ENCODE peak calls at places on chromosomes 4 and X, in six cellular contexts. D, V, P, U, O and C are unnamed samples.

GRCh38 chr4:165331316-165331715 is 3.8 kb downstream of the MSMO1 start:
- DNase-seq in D (no peak), P (no peak), U (no peak), V (no peak), O (no peak), C (no peak)

GRCh38 chrX:97616883-97617510 is 733.3 kb downstream of the RPA4 start:
- DNase-seq in D (peak; percentile 10), P (no peak), V (no peak), O (no peak), U (no peak), C (no peak)

GRCh38 chrX:132470830-132471229 is 18.0 kb downstream of the MBNL3 start:
- DNase-seq in U (no peak), P (no peak), D (no peak), V (no peak), O (no peak), C (no peak)

GRCh38 chr4:143700060-143700419 is 435 bp downstream of the FREM3 start:
- DNase-seq in O (no peak), D (no peak), V (no peak), U (peak; percentile 67), P (no peak), C (no peak)

GRCh38 chr4:74038161-74039064 is at the start of gene CXCL3:
- DNase-seq in O (no peak), D (no peak), P (peak; percentile 8), V (peak; percentile 39), U (peak; percentile 86), C (peak; percentile 47)

GRCh38 chr4:37717575-37717974 is 31.4 kb upstream of the RELL1 start:
- DNase-seq in P (no peak), D (peak; percentile 38), U (no peak), O (no peak), V (no peak), C (no peak)

GRCh38 chr4:744212-744841 is 38.7 kb downstream of the PCGF3 start:
- DNase-seq in U (no peak), O (no peak), V (no peak), P (no peak), D (no peak), C (no peak)

GRCh38 chr4:1053080-1053661 is 41.7 kb downstream of the FGFRL1 start:
- DNase-seq in D (peak; percentile 83), U (peak; percentile 77), O (no peak), V (no peak), P (no peak), C (no peak)

GRCh38 chr4:113090954-113091353 is 41.5 kb downstream of the ANK2 start:
- DNase-seq in V (no peak), D (no peak), U (no peak), P (no peak), O (no peak), C (no peak)

GRCh38 chrX:104565791-104566687 is at the start of gene IL1RAPL2:
- DNase-seq in D (no peak), U (no peak), P (no peak), O (no peak), V (no peak), C (no peak)

GRCh38 chr4:101953949-101954348 is 163.4 kb downstream of the BANK1 start:
- DNase-seq in U (no peak), D (no peak), O (no peak), P (no peak), V (no peak), C (no peak)

GRCh38 chrX:41922694-41923171 is 621 bp downstream of the CASK start:
- DNase-seq in V (peak; percentile 52), O (no peak), D (no peak), U (peak; percentile 86), P (no peak), C (no peak)